ENCODE peak calls at places on chromosome 13, in ten cellular contexts. One of them, this sample, is unnamed.

GRCh38 chr13:54536112-54536511 is 1507.5 kb downstream of the OLFM4 start:
- DNase-seq in choroid plexus epithelial cell: no peak
- DNase-seq in tibial nerve: no peak
- DNase-seq in tibial artery: no peak
- DNase-seq in heart left ventricle: no peak
- DNase-seq in PC-9: no peak
- DNase-seq in NB4: peak
- DNase-seq in psoas muscle: no peak
- DNase-seq in cardiac fibroblast: no peak
- DNase-seq in colonic mucosa: no peak
- DNase-seq in this sample: no peak

GRCh38 chr13:47904239-47904638 is 96.8 kb downstream of the SUCLA2 start:
- DNase-seq in choroid plexus epithelial cell: no peak
- DNase-seq in tibial nerve: no peak
- DNase-seq in tibial artery: no peak
- DNase-seq in heart left ventricle: no peak
- DNase-seq in PC-9: peak
- DNase-seq in NB4: peak
- DNase-seq in psoas muscle: no peak
- DNase-seq in cardiac fibroblast: no peak
- DNase-seq in colonic mucosa: no peak
- DNase-seq in this sample: no peak

GRCh38 chr13:106378263-106378662 is 157.2 kb downstream of the EFNB2 start:
- DNase-seq in choroid plexus epithelial cell: no peak
- DNase-seq in tibial nerve: no peak
- DNase-seq in tibial artery: no peak
- DNase-seq in heart left ventricle: no peak
- DNase-seq in PC-9: no peak
- DNase-seq in NB4: no peak
- DNase-seq in psoas muscle: no peak
- DNase-seq in cardiac fibroblast: no peak
- DNase-seq in colonic mucosa: no peak
- DNase-seq in this sample: no peak

GRCh38 chr13:110818747-110819146 is 96.1 kb downstream of the ANKRD10 start:
- DNase-seq in choroid plexus epithelial cell: no peak
- DNase-seq in tibial nerve: no peak
- DNase-seq in tibial artery: no peak
- DNase-seq in heart left ventricle: no peak
- DNase-seq in PC-9: no peak
- DNase-seq in NB4: no peak
- DNase-seq in psoas muscle: no peak
- DNase-seq in cardiac fibroblast: no peak
- DNase-seq in colonic mucosa: no peak
- DNase-seq in this sample: no peak

GRCh38 chr13:110421061-110421460 is 114.0 kb downstream of the COL4A2 start:
- DNase-seq in choroid plexus epithelial cell: peak
- DNase-seq in tibial nerve: no peak
- DNase-seq in tibial artery: no peak
- DNase-seq in heart left ventricle: no peak
- DNase-seq in PC-9: no peak
- DNase-seq in NB4: no peak
- DNase-seq in psoas muscle: no peak
- DNase-seq in cardiac fibroblast: no peak
- DNase-seq in colonic mucosa: no peak
- DNase-seq in this sample: no peak

GRCh38 chr13:30126903-30127428 is 180.4 kb downstream of the KATNAL1 start:
- DNase-seq in choroid plexus epithelial cell: peak
- DNase-seq in tibial nerve: no peak
- DNase-seq in tibial artery: no peak
- DNase-seq in heart left ventricle: no peak
- DNase-seq in PC-9: no peak
- DNase-seq in NB4: no peak
- DNase-seq in psoas muscle: no peak
- DNase-seq in cardiac fibroblast: no peak
- DNase-seq in colonic mucosa: no peak
- DNase-seq in this sample: no peak

GRCh38 chr13:25874907-25875306 is 176.9 kb downstream of the SHISA2 start:
- DNase-seq in choroid plexus epithelial cell: no peak
- DNase-seq in tibial nerve: no peak
- DNase-seq in tibial artery: no peak
- DNase-seq in heart left ventricle: no peak
- DNase-seq in PC-9: no peak
- DNase-seq in NB4: peak
- DNase-seq in psoas muscle: no peak
- DNase-seq in cardiac fibroblast: no peak
- DNase-seq in colonic mucosa: no peak
- DNase-seq in this sample: no peak

GRCh38 chr13:110037925-110038573 is 251.7 kb upstream of the IRS2 start:
- DNase-seq in choroid plexus epithelial cell: no peak
- DNase-seq in tibial nerve: no peak
- DNase-seq in tibial artery: no peak
- DNase-seq in heart left ventricle: no peak
- DNase-seq in PC-9: no peak
- DNase-seq in NB4: no peak
- DNase-seq in psoas muscle: no peak
- DNase-seq in cardiac fibroblast: no peak
- DNase-seq in colonic mucosa: no peak
- DNase-seq in this sample: no peak

GRCh38 chr13:110495376-110495775 is 66.1 kb downstream of the RAB20 start:
- DNase-seq in choroid plexus epithelial cell: no peak
- DNase-seq in tibial nerve: no peak
- DNase-seq in tibial artery: no peak
- DNase-seq in heart left ventricle: no peak
- DNase-seq in PC-9: no peak
- DNase-seq in NB4: no peak
- DNase-seq in psoas muscle: no peak
- DNase-seq in cardiac fibroblast: no peak
- DNase-seq in colonic mucosa: no peak
- DNase-seq in this sample: no peak

GRCh38 chr13:48660356-48661076 is 6.8 kb downstream of the CYSLTR2 start:
- DNase-seq in choroid plexus epithelial cell: no peak
- DNase-seq in tibial nerve: no peak
- DNase-seq in tibial artery: no peak
- DNase-seq in heart left ventricle: no peak
- DNase-seq in PC-9: no peak
- DNase-seq in NB4: peak
- DNase-seq in psoas muscle: no peak
- DNase-seq in cardiac fibroblast: no peak
- DNase-seq in colonic mucosa: no peak
- DNase-seq in this sample: no peak

GRCh38 chr13:46211521-46212351 is at the start of gene LRRC63:
- DNase-seq in choroid plexus epithelial cell: peak
- DNase-seq in tibial nerve: peak
- DNase-seq in tibial artery: peak
- DNase-seq in heart left ventricle: peak
- DNase-seq in PC-9: no peak
- DNase-seq in NB4: peak
- DNase-seq in psoas muscle: peak
- DNase-seq in cardiac fibroblast: peak
- DNase-seq in colonic mucosa: peak
- DNase-seq in this sample: peak

GRCh38 chr13:89660752-89661151 is 1686.7 kb upstream of the MIR17HG start:
- DNase-seq in choroid plexus epithelial cell: no peak
- DNase-seq in tibial nerve: no peak
- DNase-seq in tibial artery: no peak
- DNase-seq in heart left ventricle: no peak
- DNase-seq in PC-9: no peak
- DNase-seq in NB4: no peak
- DNase-seq in psoas muscle: no peak
- DNase-seq in cardiac fibroblast: no peak
- DNase-seq in colonic mucosa: no peak
- DNase-seq in this sample: peak

GRCh38 chr13:48233097-48233885 is at the start of gene ITM2B:
- DNase-seq in choroid plexus epithelial cell: peak
- DNase-seq in tibial nerve: peak
- DNase-seq in tibial artery: peak
- DNase-seq in heart left ventricle: peak
- DNase-seq in PC-9: peak
- DNase-seq in NB4: peak
- DNase-seq in psoas muscle: peak
- DNase-seq in cardiac fibroblast: peak
- DNase-seq in colonic mucosa: peak
- DNase-seq in this sample: peak

GRCh38 chr13:66994097-66994496 is 236.0 kb downstream of the PCDH9 start:
- DNase-seq in choroid plexus epithelial cell: peak
- DNase-seq in tibial nerve: peak
- DNase-seq in tibial artery: peak
- DNase-seq in heart left ventricle: peak
- DNase-seq in PC-9: no peak
- DNase-seq in NB4: no peak
- DNase-seq in psoas muscle: peak
- DNase-seq in cardiac fibroblast: peak
- DNase-seq in colonic mucosa: peak
- DNase-seq in this sample: peak
- TF ChIP-seq CTCF in choroid plexus epithelial cell: peak
- TF ChIP-seq CTCF in tibial nerve: peak
- TF ChIP-seq CTCF in tibial artery: peak
- TF ChIP-seq CTCF in heart left ventricle: peak
- TF ChIP-seq CTCF in PC-9: no peak
- TF ChIP-seq CTCF in NB4: no peak
- TF ChIP-seq CTCF in psoas muscle: peak
- TF ChIP-seq CTCF in cardiac fibroblast: peak
- TF ChIP-seq CTCF in colonic mucosa: no peak
- TF ChIP-seq CTCF in this sample: peak

DNA sequence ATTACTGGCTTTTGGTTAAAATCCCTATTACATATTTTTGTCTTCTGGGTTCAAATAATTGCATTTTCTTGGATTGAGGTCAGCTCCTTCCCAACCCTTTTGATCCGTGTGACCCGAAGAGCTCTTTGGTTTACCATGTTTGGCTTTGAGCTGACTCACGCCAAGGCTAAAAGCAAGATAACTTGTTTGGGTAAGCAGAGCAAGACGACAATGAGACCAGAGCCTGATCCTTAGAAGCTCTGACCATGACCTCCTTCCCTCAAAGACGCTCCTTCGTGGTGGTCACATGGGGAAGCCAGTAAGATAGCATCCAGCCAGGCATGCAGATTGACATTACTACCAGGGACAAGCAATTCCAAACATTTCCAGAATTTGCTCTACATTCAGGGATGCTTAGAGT is 153.8 kb downstream of the DCT start:
- DNase-seq in choroid plexus epithelial cell: peak
- DNase-seq in tibial nerve: no peak
- DNase-seq in tibial artery: no peak
- DNase-seq in heart left ventricle: no peak
- DNase-seq in PC-9: no peak
- DNase-seq in NB4: no peak
- DNase-seq in psoas muscle: no peak
- DNase-seq in cardiac fibroblast: no peak
- DNase-seq in colonic mucosa: no peak
- DNase-seq in this sample: no peak
- H3K4me3 ChIP-seq in choroid plexus epithelial cell: no peak
- H3K4me3 ChIP-seq in tibial nerve: no peak
- H3K4me3 ChIP-seq in tibial artery: no peak
- H3K4me3 ChIP-seq in heart left ventricle: no peak
- H3K4me3 ChIP-seq in PC-9: no peak
- H3K4me3 ChIP-seq in NB4: no peak
- H3K4me3 ChIP-seq in psoas muscle: no peak
- H3K4me3 ChIP-seq in cardiac fibroblast: no peak
- H3K4me3 ChIP-seq in colonic mucosa: no peak
- H3K4me3 ChIP-seq in this sample: no peak

DNA sequence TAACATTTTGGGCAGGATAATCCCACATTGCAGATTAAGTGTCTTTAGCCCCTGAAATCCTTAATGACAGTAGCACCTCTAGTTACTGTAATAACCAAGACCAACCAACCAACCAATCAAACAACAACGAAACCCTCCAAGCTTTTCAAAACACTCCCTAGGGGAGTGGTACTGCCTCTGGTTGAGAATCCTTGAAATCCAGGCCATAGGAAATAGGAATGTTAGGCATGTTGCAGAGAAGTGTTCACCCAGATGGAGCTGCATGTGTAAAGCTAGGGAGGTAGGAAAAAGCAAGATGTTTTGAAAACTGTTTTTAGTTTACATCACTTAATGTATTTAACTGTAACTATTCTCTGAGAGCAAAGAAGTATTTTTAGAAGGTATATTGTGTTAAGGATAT is 4.5 kb downstream of the LACC1 start:
- DNase-seq in choroid plexus epithelial cell: no peak
- DNase-seq in tibial nerve: no peak
- DNase-seq in tibial artery: no peak
- DNase-seq in heart left ventricle: no peak
- DNase-seq in PC-9: no peak
- DNase-seq in NB4: no peak
- DNase-seq in psoas muscle: no peak
- DNase-seq in cardiac fibroblast: no peak
- DNase-seq in colonic mucosa: no peak
- DNase-seq in this sample: no peak
- TF ChIP-seq CTCF in choroid plexus epithelial cell: no peak
- TF ChIP-seq CTCF in tibial nerve: no peak
- TF ChIP-seq CTCF in tibial artery: no peak
- TF ChIP-seq CTCF in heart left ventricle: no peak
- TF ChIP-seq CTCF in PC-9: no peak
- TF ChIP-seq CTCF in NB4: no peak
- TF ChIP-seq CTCF in psoas muscle: no peak
- TF ChIP-seq CTCF in cardiac fibroblast: no peak
- TF ChIP-seq CTCF in colonic mucosa: no peak
- TF ChIP-seq CTCF in this sample: no peak

DNA sequence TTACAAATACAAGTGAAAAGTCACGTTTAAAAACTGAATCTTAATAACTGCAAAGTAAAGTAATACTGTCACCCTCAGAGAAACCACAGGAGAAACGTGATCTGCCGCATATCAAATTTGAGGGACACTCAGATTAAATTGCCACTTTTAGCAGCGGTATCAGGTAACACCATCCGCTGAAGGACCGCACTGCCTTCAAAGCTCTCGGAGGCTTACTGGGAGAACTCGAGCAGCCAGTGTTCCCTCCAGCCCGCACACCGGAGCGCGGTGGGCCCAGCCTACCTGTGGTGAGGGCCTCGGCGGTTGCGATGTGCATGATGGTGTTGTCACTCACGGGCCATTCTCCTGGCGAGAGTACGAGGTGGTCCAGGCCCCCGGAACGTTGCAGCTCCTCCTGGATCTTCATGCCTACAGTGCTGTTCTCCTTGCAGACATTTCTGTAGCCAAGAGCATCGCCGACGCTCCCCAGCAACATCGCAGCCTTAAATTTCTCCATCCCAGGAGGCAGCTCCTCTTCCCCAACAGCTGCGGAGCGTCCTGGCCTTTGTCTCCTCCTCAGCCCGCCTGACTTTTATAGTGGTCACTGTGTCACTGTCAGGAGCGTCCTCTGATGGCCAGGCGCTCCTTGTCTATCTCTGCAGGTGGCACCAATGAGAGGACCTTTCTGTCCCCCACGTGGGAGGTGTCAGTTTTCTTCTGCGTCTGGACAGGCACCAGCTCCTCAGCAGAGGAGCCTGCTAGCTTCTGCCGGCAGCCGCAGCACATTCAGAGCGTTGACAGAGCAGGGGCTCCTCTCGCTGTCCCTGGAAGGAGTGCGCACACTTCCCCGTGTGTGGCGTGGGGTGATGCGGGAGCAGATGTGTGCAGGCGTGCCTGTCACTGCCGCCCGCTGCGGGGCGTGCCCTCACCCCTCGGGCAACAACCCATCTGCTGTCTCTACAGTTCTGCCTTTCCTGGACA is at the start of gene ADPRHL1:
- DNase-seq in choroid plexus epithelial cell: no peak
- DNase-seq in tibial nerve: no peak
- DNase-seq in tibial artery: no peak
- DNase-seq in heart left ventricle: peak
- DNase-seq in PC-9: no peak
- DNase-seq in NB4: peak
- DNase-seq in psoas muscle: peak
- DNase-seq in cardiac fibroblast: no peak
- DNase-seq in colonic mucosa: no peak
- DNase-seq in this sample: no peak
- H3K4me3 ChIP-seq in choroid plexus epithelial cell: no peak
- H3K4me3 ChIP-seq in tibial nerve: no peak
- H3K4me3 ChIP-seq in tibial artery: no peak
- H3K4me3 ChIP-seq in heart left ventricle: peak
- H3K4me3 ChIP-seq in PC-9: no peak
- H3K4me3 ChIP-seq in NB4: no peak
- H3K4me3 ChIP-seq in psoas muscle: peak
- H3K4me3 ChIP-seq in cardiac fibroblast: no peak
- H3K4me3 ChIP-seq in colonic mucosa: no peak
- H3K4me3 ChIP-seq in this sample: no peak

This sample was measured in fibroblast of pulmonary artery.